ENCODE peak calls at places on chromosomes 13 and 19, in five cellular contexts. X, J, P, Z and H are unnamed samples.

GRCh38 chr13:41018583-41018909 is 570 bp downstream of the ELF1 start:
- DNase-seq in X (no peak), J (no peak), Z (no peak), P (no peak), H (no peak)

GRCh38 chr19:15252398-15253018 is 20.3 kb upstream of the EPHX3 start:
- DNase-seq in X (peak; percentile 45), P (no peak), Z (no peak), J (no peak), H (no peak)

GRCh38 chr19:17389957-17390664 is 3.9 kb downstream of the CCDC194 start:
- DNase-seq in Z (no peak), P (no peak), J (no peak), X (no peak), H (no peak)

GRCh38 chr13:112911285-112911701 is 57.7 kb upstream of the MCF2L start:
- DNase-seq in X (no peak), P (no peak), Z (no peak), J (no peak), H (no peak)

GRCh38 chr19:45469835-45470146 is 2.0 kb downstream of the FOSB start:
- DNase-seq in J (peak; percentile 93), P (no peak), X (no peak), Z (peak; percentile 93), H (peak; percentile 85)

GRCh38 chr19:46579286-46579944 is 21.7 kb upstream of the CALM3 start:
- DNase-seq in Z (peak; percentile 64), X (no peak), P (no peak), J (no peak), H (no peak)

GRCh38 chr13:41581884-41582547 is 124.7 kb downstream of the RGCC start:
- DNase-seq in J (no peak), X (no peak), Z (no peak), P (no peak), H (no peak)

GRCh38 chr19:16042533-16043085 is 33.7 kb upstream of the TPM4 start:
- DNase-seq in J (no peak), P (no peak), X (peak; percentile 19), Z (peak; percentile 6), H (no peak)

GRCh38 chr13:76016799-76017198 is 380.7 kb downstream of the LMO7 start:
- DNase-seq in P (no peak), J (peak; percentile 58), X (peak; percentile 23), Z (peak; percentile 17), H (peak; percentile 25)

GRCh38 chr19:2798733-2799132 is 13.4 kb downstream of the THOP1 start:
- DNase-seq in P (no peak), Z (no peak), J (peak; percentile 39), X (peak; percentile 7), H (no peak)

GRCh38 chr13:35925669-35926068 is 205.5 kb downstream of the DCLK1 start:
- DNase-seq in J (no peak), Z (no peak), X (peak; percentile 65), P (no peak), H (no peak)

GRCh38 chr19:44848805-44849457 is 2.8 kb downstream of the NECTIN2 start:
- DNase-seq in J (peak; percentile 40), P (no peak), X (no peak), Z (peak; percentile 47), H (no peak)

GRCh38 chr19:44604241-44604640 is 9.1 kb upstream of the IGSF23 start:
- DNase-seq in Z (no peak), J (no peak), P (no peak), X (no peak), H (no peak)

GRCh38 chr13:41500501-41500900 is 43.2 kb downstream of the RGCC start:
- DNase-seq in P (no peak), J (no peak), Z (no peak), X (no peak), H (no peak)

GRCh38 chr19:32651729-32652140 is 23.2 kb downstream of the ANKRD27 start:
- DNase-seq in X (peak; percentile 11), P (no peak), J (no peak), Z (peak; percentile 60), H (no peak)

GRCh38 chr19:873084-874019 is 13.9 kb downstream of the CFD start:
- DNase-seq in P (peak; percentile 32), J (peak; percentile 86), X (peak; percentile 31), Z (peak; percentile 68), H (no peak)
- TF ChIP-seq MXI1 in P (no peak), J (no peak), X (no peak), Z (no peak), H (no peak)

DNA sequence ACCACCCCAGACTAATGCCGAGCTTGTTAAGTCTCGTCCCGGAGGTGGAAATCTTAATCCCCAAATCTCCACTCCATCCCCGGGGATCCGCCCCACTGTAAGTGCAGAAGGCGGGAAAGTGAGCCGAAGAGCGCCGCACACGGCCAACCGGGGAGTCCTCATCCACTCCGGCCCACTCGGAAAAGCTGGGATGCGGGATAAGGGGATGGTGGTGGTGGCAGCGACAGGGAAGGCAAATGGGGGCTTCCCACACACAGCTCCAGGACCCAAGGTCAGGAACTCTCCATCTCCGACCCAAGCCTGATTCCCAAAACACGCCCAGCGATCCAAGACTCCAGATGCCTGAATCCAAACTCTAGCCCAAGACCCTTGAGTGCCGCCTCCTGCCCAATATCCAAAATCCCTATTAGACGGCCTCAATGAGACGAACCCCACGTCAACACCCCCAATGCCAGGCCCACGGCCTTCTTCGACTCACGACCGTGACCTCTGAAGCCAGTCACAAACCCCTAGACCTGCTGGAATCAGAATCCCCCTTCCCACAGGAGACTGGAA is 481 bp downstream of the FBL start:
- DNase-seq in P (no peak), J (peak; percentile 69), X (no peak), Z (peak; percentile 73), H (no peak)
- TF ChIP-seq MXI1 in P (no peak), J (peak; percentile 23), X (no peak), Z (no peak), H (no peak)

GRCh38 chr19:47686679-47687450 is 26.4 kb upstream of the EHD2 start:
- DNase-seq in Z (no peak), X (no peak), P (no peak), J (no peak), H (no peak)
- TF ChIP-seq MXI1 in Z (no peak), X (no peak), P (no peak), J (no peak), H (no peak)

GRCh38 chr19:34838248-34838647 is 65.2 kb upstream of the ZNF599 start:
- DNase-seq in Z (peak; percentile 69), J (peak; percentile 45), P (no peak), X (no peak), H (peak; percentile 15)
- TF ChIP-seq MXI1 in Z (no peak), J (no peak), P (no peak), X (no peak), H (no peak)

GRCh38 chr13:79880820-79881219 is 399.9 kb downstream of the NDFIP2 start:
- DNase-seq in P (no peak), Z (no peak), X (no peak), J (no peak), H (no peak)
- TF ChIP-seq MXI1 in P (no peak), Z (no peak), X (no peak), J (no peak), H (no peak)

DNA sequence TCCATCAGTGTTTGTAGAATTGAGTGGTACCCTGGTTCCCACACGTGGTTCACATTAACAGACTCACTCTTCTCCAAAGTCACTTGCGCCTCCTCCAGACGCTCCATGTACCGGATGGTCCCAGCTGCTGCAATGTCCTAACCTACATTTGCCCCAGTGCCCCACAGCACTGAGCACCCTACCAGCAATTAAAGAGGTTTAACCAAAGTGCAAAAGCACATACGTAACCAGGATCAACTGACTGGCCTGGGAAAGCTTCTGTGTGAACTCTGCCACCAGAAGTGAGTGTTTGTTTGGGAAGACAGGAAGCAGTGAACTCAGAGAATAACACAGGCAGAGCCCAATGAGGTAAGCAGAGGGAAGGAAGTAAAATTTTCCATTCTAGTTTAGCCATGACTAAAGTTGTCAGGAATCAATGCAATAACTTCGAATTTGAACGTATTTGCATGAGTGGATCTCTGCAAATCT is 7.3 kb upstream of the MEDAG start:
- DNase-seq in X (peak; percentile 98), P (no peak), Z (no peak), J (no peak), H (peak; percentile 72)
- TF ChIP-seq MXI1 in X (no peak), P (no peak), Z (no peak), J (no peak), H (no peak)

GRCh38 chr13:51797664-51798488 is 6.1 kb downstream of the DHRS12 start:
- DNase-seq in J (peak; percentile 62), Z (peak; percentile 76), P (no peak), X (peak; percentile 69), H (peak; percentile 66)
- TF ChIP-seq MXI1 in J (no peak), Z (no peak), P (no peak), X (no peak), H (no peak)